ENCODE peak calls at places on chromosomes 11 and 22, in ten cellular contexts. I, E, M, O, A, D, R, F, U and Q are unnamed samples.

GRCh38 chr11:93935826-93936225 is 85.3 kb upstream of the HEPHL1 start:
- DNase-seq in O (no peak), I (no peak), U (no peak), M (no peak), R (no peak), A (no peak), F (no peak), E (no peak), D (no peak), Q (no peak)

GRCh38 chr11:83191491-83191890 is 2.0 kb upstream of the ANKRD42 start:
- DNase-seq in U (no peak), F (no peak), M (no peak), R (no peak), D (no peak), E (no peak), O (no peak), A (no peak), I (no peak), Q (no peak)

GRCh38 chr11:16001899-16002426 is 354.4 kb downstream of the SOX6 start:
- DNase-seq in U (no peak), M (peak; percentile 95), E (no peak), O (no peak), I (no peak), A (no peak), R (no peak), D (no peak), F (no peak), Q (no peak)

GRCh38 chr11:69371731-69372588 is 78.0 kb downstream of the MYEOV start:
- DNase-seq in R (no peak), E (peak; percentile 4), F (no peak), D (no peak), A (peak; percentile 60), M (no peak), O (no peak), I (no peak), U (no peak), Q (no peak)

GRCh38 chr11:134478611-134479010 is 66.6 kb upstream of the B3GAT1 start:
- DNase-seq in F (no peak), E (no peak), M (no peak), D (no peak), U (no peak), I (no peak), A (no peak), R (no peak), O (no peak), Q (no peak)

GRCh38 chr22:30868663-30869385 is 99.8 kb downstream of the MORC2 start:
- DNase-seq in A (no peak), D (peak; percentile 3), R (no peak), O (no peak), I (no peak), U (peak; percentile 6), M (peak; percentile 75), E (no peak), F (peak; percentile 8), Q (no peak)

GRCh38 chr11:8959546-8960166 is 4.6 kb downstream of the TMEM9B start:
- DNase-seq in U (no peak), E (peak; percentile 24), D (no peak), F (no peak), O (no peak), M (peak; percentile 86), A (no peak), R (no peak), I (no peak), Q (peak; percentile 64)

GRCh38 chr11:63491614-63492372 is 826 bp upstream of the PLAAT5 start:
- DNase-seq in D (no peak), E (peak; percentile 46), A (no peak), M (peak; percentile 46), I (no peak), R (no peak), U (no peak), O (no peak), F (no peak), Q (no peak)

GRCh38 chr11:75073459-75074190 is 23.1 kb downstream of the OR2AT4 start:
- DNase-seq in U (no peak), R (no peak), M (no peak), D (no peak), I (no peak), E (no peak), A (no peak), F (no peak), O (no peak), Q (no peak)

GRCh38 chr11:10407055-10407454 is 48.0 kb upstream of the AMPD3 start:
- DNase-seq in R (no peak), E (no peak), F (no peak), M (peak; percentile 63), O (no peak), D (no peak), A (no peak), U (no peak), I (no peak), Q (no peak)

GRCh38 chr11:1640076-1640946 is 10.7 kb downstream of the KRTAP5-5 start:
- DNase-seq in U (no peak), R (no peak), A (peak; percentile 50), M (no peak), D (no peak), O (no peak), F (no peak), E (peak; percentile 48), I (no peak), Q (no peak)

GRCh38 chr11:70680781-70681281 is 282.5 kb downstream of the CTTN start:
- DNase-seq in M (no peak), A (peak; percentile 59), U (no peak), R (no peak), O (no peak), I (no peak), F (no peak), E (no peak), D (no peak), Q (no peak)

GRCh38 chr11:117378966-117379865 is 51.6 kb downstream of the CEP164 start:
- DNase-seq in E (no peak), U (no peak), F (no peak), M (no peak), O (no peak), A (no peak), I (no peak), R (peak; percentile 67), D (no peak), Q (no peak)

GRCh38 chr11:68411501-68411991 is 49.0 kb upstream of the PPP6R3 start:
- DNase-seq in O (no peak), A (no peak), D (peak; percentile 84), R (no peak), E (no peak), F (no peak), U (no peak), I (no peak), M (no peak), Q (no peak)

GRCh38 chr11:71309181-71309580 is 56.8 kb upstream of the SHANK2 start:
- DNase-seq in U (no peak), M (no peak), E (no peak), F (no peak), D (no peak), O (no peak), I (no peak), A (peak; percentile 2), R (no peak), Q (no peak)

GRCh38 chr11:66848671-66849500 is 5.6 kb downstream of the RCE1 start:
- DNase-seq in I (no peak), F (no peak), A (peak; percentile 70), D (no peak), M (no peak), R (no peak), O (no peak), U (peak; percentile 21), E (peak; percentile 10), Q (no peak)

GRCh38 chr11:79196950-79197349 is 243.9 kb downstream of the TENM4 start:
- DNase-seq in O (no peak), I (no peak), R (no peak), M (no peak), F (no peak), U (no peak), E (no peak), D (no peak), A (no peak), Q (peak; percentile 11)

DNA sequence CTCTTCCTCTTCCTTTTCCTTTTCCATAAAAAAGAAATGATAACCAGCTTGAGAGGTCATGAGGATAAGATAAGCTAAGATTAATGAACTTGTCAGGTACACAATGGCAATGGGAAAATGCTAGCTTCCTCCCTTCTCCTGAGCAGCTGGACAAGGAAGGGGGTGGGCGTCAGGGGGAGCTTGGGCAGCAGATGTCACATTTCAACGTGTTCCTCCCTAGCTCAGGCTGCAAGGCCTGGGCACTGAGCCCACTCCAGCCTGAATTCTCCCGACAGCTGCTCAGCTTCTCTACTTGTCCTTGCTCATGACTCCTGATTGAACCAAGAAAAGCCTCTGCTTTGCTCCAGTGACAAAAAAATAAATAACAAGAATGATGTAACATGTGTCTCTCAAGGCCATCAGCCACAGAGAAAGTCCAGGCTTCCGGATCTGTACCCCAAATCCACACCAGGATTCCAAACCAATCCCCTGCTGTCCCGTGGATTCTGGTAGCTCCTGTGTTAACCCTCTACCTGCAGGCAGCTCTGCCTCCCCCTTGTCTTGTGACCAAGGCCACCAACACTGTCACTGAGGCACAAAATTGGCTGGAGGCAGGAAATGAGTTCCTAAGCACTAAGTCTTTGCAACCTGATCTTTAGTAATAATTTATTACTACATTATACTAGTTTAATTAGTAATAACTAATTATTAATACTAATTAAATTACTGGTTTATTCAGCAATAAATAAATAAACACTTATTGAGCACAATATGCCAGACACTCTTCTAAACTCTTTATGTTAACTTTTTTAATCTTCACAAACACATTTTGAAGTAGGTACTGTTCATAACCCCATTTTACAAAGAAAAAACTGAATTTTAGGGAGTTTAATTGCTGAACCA is 146.5 kb downstream of the CCDC34 start:
- DNase-seq in R (peak; percentile 84), F (peak; percentile 70), D (peak; percentile 50), U (peak; percentile 89), O (no peak), M (peak; percentile 75), E (peak; percentile 64), A (peak; percentile 83), I (no peak), Q (peak; percentile 61)
- TF ChIP-seq POLR2A in R (no peak), F (no peak), D (no peak), U (no peak), O (no peak), M (no peak), E (no peak), A (no peak), I (no peak), Q (no peak)

GRCh38 chr11:124075492-124075840 is 34.3 kb upstream of the OR10G7 start:
- DNase-seq in D (no peak), E (no peak), F (no peak), I (no peak), M (no peak), A (no peak), R (no peak), U (no peak), O (no peak), Q (no peak)
- H3K4me3 ChIP-seq in D (no peak overlapping the region), E (no peak overlapping the region), F (no peak overlapping the region), I (peak overlapping the region; percentile 62), M (no peak overlapping the region), A (peak overlapping the region; percentile 69), R (no peak overlapping the region), U (no peak overlapping the region), O (no peak overlapping the region), Q (no peak overlapping the region)

GRCh38 chr11:3378426-3379423 is at the start of gene ZNF195:
- DNase-seq in E (peak; percentile 99), F (peak; percentile 97), O (peak; percentile 99), R (peak; percentile 99), M (peak; percentile 90), D (peak; percentile 99), A (peak; percentile 98), I (peak; percentile 94), U (peak; percentile 96), Q (peak; percentile 100)
- TF ChIP-seq POLR2A in E (peak; percentile 90), F (peak; percentile 17), O (peak; percentile 32), R (peak; percentile 72), M (peak; percentile 82), D (peak; percentile 58), A (no peak), I (no peak), U (peak; percentile 47), Q (peak; percentile 79)

GRCh38 chr11:22828373-22828772 is 1.2 kb downstream of the SVIP start:
- DNase-seq in E (no peak), M (no peak), A (no peak), O (no peak), R (no peak), D (no peak), I (no peak), U (no peak), F (no peak), Q (no peak)
- H3K4me3 ChIP-seq in E (no peak overlapping the region), M (no peak overlapping the region), A (peak overlapping the region; percentile 88), O (peak overlapping the region; percentile 82), R (peak overlapping the region; percentile 87), D (peak overlapping the region; percentile 92), I (peak overlapping the region; percentile 97), U (peak overlapping the region; percentile 96), F (no peak overlapping the region), Q (no peak overlapping the region)